ENCODE peak calls at places on chromosomes 16 and 17, in five cellular contexts. One of them, this sample, is unnamed.

GRCh38 chr17:68903294-68903693 is 51.9 kb downstream of the ABCA8 start:
- DNase-seq in GM23338: no peak
- DNase-seq in NCI-H2029: no peak
- DNase-seq in neural crest cell: no peak
- DNase-seq in kidney tubule cell: no peak
- DNase-seq in this sample: no peak

GRCh38 chr16:13264749-13265552 is 363.6 kb downstream of the SHISA9 start:
- DNase-seq in GM23338: no peak
- DNase-seq in NCI-H2029: no peak
- DNase-seq in neural crest cell: no peak
- DNase-seq in kidney tubule cell: no peak
- DNase-seq in this sample: no peak

GRCh38 chr17:19348081-19348650 is 14.4 kb downstream of the B9D1 start:
- DNase-seq in GM23338: no peak
- DNase-seq in NCI-H2029: no peak
- DNase-seq in neural crest cell: no peak
- DNase-seq in kidney tubule cell: no peak
- DNase-seq in this sample: no peak

GRCh38 chr17:55964191-55964590 is 189.1 kb upstream of the ANKFN1 start:
- DNase-seq in GM23338: no peak
- DNase-seq in NCI-H2029: no peak
- DNase-seq in neural crest cell: no peak
- DNase-seq in kidney tubule cell: no peak
- DNase-seq in this sample: no peak

GRCh38 chr17:78422872-78423588 is 44.6 kb downstream of the PGS1 start:
- DNase-seq in GM23338: no peak
- DNase-seq in NCI-H2029: no peak
- DNase-seq in neural crest cell: no peak
- DNase-seq in kidney tubule cell: no peak
- DNase-seq in this sample: no peak

GRCh38 chr17:21174719-21175118 is 39.2 kb downstream of the TMEM11 start:
- DNase-seq in GM23338: no peak
- DNase-seq in NCI-H2029: no peak
- DNase-seq in neural crest cell: no peak
- DNase-seq in kidney tubule cell: peak
- DNase-seq in this sample: peak

GRCh38 chr17:7846765-7847661 is 7.9 kb upstream of the TMEM88 start:
- DNase-seq in GM23338: peak
- DNase-seq in NCI-H2029: no peak
- DNase-seq in neural crest cell: no peak
- DNase-seq in kidney tubule cell: no peak
- DNase-seq in this sample: no peak

GRCh38 chr17:40191237-40192208 is 14.3 kb downstream of the RAPGEFL1 start:
- DNase-seq in GM23338: peak
- DNase-seq in NCI-H2029: no peak
- DNase-seq in neural crest cell: peak
- DNase-seq in kidney tubule cell: peak
- DNase-seq in this sample: peak

GRCh38 chr16:278863-279366 is 1.5 kb upstream of the ARHGDIG start:
- DNase-seq in GM23338: peak
- DNase-seq in NCI-H2029: peak
- DNase-seq in neural crest cell: no peak
- DNase-seq in kidney tubule cell: peak
- DNase-seq in this sample: no peak

GRCh38 chr16:23258919-23259237 is 43.2 kb upstream of the SCNN1B start:
- DNase-seq in GM23338: no peak
- DNase-seq in NCI-H2029: no peak
- DNase-seq in neural crest cell: no peak
- DNase-seq in kidney tubule cell: no peak
- DNase-seq in this sample: no peak

GRCh38 chr17:2203818-2204217 is 99.8 kb downstream of the SMG6 start:
- DNase-seq in GM23338: no peak
- DNase-seq in NCI-H2029: no peak
- DNase-seq in neural crest cell: no peak
- DNase-seq in kidney tubule cell: no peak
- DNase-seq in this sample: no peak

GRCh38 chr16:48831081-48831722 is 221.2 kb upstream of the N4BP1 start:
- DNase-seq in GM23338: peak
- DNase-seq in NCI-H2029: no peak
- DNase-seq in neural crest cell: peak
- DNase-seq in kidney tubule cell: no peak
- DNase-seq in this sample: no peak

GRCh38 chr16:57752203-57752580 is 16.6 kb downstream of the KATNB1 start:
- DNase-seq in GM23338: no peak
- DNase-seq in NCI-H2029: no peak
- DNase-seq in neural crest cell: no peak
- DNase-seq in kidney tubule cell: no peak
- DNase-seq in this sample: no peak